ENCODE peak calls at places on chromosome 21, in four cellular contexts. A is IMR-90, Q is H9, C is mesendoderm. D is an unnamed sample.

GRCh38 chr21:24456358-24456757 is 1150.9 kb downstream of the MRPL39 start:
- DNase-seq in Q (no peak), A (no peak), C (no peak), D (no peak)

GRCh38 chr21:38875694-38876492 is 70.2 kb downstream of the ETS2 start:
- DNase-seq in C (no peak), Q (no peak), A (peak), D (no peak)

GRCh38 chr21:35428041-35428400 is 378.9 kb upstream of the RUNX1 start:
- DNase-seq in C (no peak), A (peak), Q (no peak), D (no peak)

GRCh38 chr21:22536511-22536910 is 1538.3 kb downstream of the NCAM2 start:
- DNase-seq in A (no peak), C (peak), Q (no peak), D (peak)

GRCh38 chr21:28444567-28444966 is 548.1 kb downstream of the LTN1 start:
- DNase-seq in C (no peak), A (no peak), Q (no peak), D (no peak)

GRCh38 chr21:32378956-32379355 is 13.9 kb downstream of the URB1 start:
- DNase-seq in A (no peak), Q (no peak), C (no peak), D (no peak)

GRCh38 chr21:20856926-20857325 is 141.3 kb upstream of the NCAM2 start:
- DNase-seq in A (no peak), Q (no peak), C (peak), D (no peak)

GRCh38 chr21:15486460-15487241 is 243.1 kb upstream of the USP25 start:
- DNase-seq in A (no peak), C (no peak), Q (no peak), D (no peak)

GRCh38 chr21:16908087-16908486 is 604.8 kb upstream of the CXADR start:
- DNase-seq in A (no peak), C (no peak), Q (no peak), D (no peak)

GRCh38 chr21:23402929-23403520 is 2204.3 kb downstream of the MRPL39 start:
- DNase-seq in C (no peak), Q (no peak), A (no peak), D (no peak)

GRCh38 chr21:44331209-44331608 is 8.0 kb downstream of the CFAP410 start:
- DNase-seq in Q (no peak), A (no peak), C (no peak), D (no peak)
- H3K23ac ChIP-seq in Q (no peak), A (no peak), C (no peak), D (no peak)

DNA sequence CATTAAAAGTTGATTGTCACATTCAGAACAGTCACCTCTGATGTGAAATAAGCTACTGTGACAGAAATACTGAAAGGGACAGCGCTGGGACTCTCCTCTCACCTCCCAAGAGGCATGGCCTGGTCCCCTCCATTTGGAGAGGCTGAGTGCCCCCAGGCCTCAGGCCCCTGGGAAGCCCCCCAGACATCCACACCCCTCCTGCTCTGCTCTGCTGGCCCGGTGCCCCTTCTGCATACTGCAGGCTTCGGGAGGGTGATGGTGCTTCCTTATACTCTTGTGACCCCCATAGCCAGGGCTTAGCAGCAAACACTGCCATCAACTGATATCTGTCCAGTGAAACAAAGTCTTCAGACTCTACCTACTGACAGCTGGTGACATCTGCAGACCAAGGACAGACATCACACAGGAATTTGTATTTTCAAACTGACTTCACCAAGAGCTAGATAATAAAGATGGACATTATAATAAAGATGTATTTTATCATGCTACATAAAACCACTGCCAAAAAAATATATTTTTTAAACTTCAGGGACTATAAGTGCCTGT is 36.9 kb downstream of the C2CD2 start:
- DNase-seq in C (no peak), Q (no peak), A (no peak), D (no peak)
- H2BK120ac ChIP-seq in C (no peak), Q (no peak), A (no peak), D (no peak)

DNA sequence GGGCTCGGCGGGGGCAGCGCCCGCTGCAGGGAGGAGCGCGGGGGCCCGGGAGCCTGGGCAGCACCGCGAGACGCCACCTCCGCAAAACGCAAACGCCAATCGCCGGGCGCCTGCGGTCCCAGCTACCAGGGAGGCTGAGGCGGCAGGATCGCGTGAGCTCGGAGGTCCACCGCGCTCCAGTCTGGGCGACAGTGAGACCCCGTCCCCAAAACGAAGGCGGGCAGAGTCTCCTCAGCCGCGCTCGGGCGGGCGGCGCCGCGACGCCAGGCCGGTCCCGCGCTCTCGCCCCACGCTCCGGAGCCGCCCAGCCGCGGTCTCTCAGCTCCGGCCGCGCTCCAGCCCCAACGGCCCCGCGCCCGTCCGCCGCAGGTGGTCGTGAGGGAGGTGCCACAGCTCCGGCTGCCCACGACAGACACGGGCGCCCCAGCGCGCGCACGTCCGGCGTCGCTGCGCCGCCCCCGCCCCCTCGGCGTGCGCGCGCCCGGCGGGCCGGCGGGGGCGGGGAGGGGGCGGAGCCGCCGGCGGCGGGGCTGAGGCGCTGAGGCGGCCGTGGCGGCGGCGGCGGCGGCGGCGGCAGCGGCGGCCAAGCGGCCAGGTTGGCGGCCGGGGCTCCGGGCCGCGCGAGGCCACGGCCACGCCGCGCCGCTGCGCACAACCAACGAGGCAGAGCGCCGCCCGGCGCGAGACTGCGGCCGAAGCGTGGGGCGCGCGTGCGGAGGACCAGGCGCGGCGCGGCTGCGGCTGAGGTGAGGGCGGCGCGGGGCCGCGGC is at the start of gene ADARB1:
- DNase-seq in Q (peak), C (peak), A (peak), D (peak)
- H3K23ac ChIP-seq in Q (no peak), C (peak), A (peak), D (peak)

DNA sequence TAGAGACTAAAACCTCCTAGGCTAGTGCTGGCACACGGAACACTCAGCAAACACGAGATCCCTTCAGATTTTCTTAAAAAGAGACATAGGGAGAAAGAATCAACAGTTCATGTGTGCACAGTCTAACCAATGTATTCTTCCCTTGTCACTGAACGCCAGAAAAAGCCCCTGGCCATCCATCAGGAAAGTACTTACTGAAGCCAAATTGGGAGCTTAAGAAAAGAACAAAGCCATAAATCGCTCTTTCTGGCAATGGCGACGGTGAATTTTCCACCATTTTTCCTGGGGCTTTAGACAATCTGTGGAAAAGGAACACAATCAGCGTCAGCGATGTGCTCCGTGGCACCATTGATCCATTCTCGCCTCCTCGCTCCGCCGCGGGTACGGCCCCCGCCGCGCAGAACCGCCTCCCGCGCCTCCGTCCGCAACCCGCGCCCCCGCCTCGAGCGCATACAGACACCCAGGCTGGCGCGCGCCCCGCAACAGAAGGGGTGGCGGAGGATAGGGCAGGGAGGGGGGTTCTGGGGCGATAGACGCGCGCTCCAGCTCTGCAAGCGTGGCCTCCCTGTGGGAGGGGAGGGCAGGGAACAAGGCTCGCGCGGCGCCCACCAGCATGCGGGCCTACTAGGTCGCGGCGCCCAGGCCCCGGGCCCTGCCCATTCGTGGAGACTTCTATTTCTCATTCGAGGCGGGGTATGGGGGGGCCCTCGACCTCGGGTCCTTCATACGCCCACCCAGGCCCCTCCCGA is 458 bp downstream of the PIGP start:
- DNase-seq in A (peak), C (no peak), Q (no peak), D (peak)
- H2BK120ac ChIP-seq in A (peak), C (no peak), Q (peak), D (peak)